ENCODE peak calls at places on chromosomes 11 and 22, in six cellular contexts. One of them, this sample, is unnamed. For H3K36me3, the result is how much of the 10 kb centered on the place peaks cover.

GRCh38 chr22:41876275-41876674 is 38.6 kb downstream of the SHISA8 start:
- DNase-seq in mesendoderm: no peak
- DNase-seq in tibial artery: no peak
- DNase-seq in cardiac muscle cell: no peak
- DNase-seq in naive thymus-derived CD4-positive, alpha-beta T cell: no peak
- DNase-seq in CD4-positive, CD25-positive, alpha-beta regulatory T cell: no peak
- DNase-seq in this sample: no peak

GRCh38 chr11:19959697-19960096 is 200.6 kb downstream of the DBX1 start:
- DNase-seq in mesendoderm: no peak
- DNase-seq in tibial artery: no peak
- DNase-seq in cardiac muscle cell: no peak
- DNase-seq in naive thymus-derived CD4-positive, alpha-beta T cell: no peak
- DNase-seq in CD4-positive, CD25-positive, alpha-beta regulatory T cell: no peak
- DNase-seq in this sample: no peak

GRCh38 chr11:35038211-35038930 is 100.6 kb upstream of the CD44 start:
- DNase-seq in mesendoderm: no peak
- DNase-seq in tibial artery: no peak
- DNase-seq in cardiac muscle cell: no peak
- DNase-seq in naive thymus-derived CD4-positive, alpha-beta T cell: no peak
- DNase-seq in CD4-positive, CD25-positive, alpha-beta regulatory T cell: no peak
- DNase-seq in this sample: no peak

GRCh38 chr11:1297011-1297575 is 12.3 kb downstream of the TOLLIP start:
- DNase-seq in mesendoderm: no peak
- DNase-seq in tibial artery: no peak
- DNase-seq in cardiac muscle cell: no peak
- DNase-seq in naive thymus-derived CD4-positive, alpha-beta T cell: no peak
- DNase-seq in CD4-positive, CD25-positive, alpha-beta regulatory T cell: no peak
- DNase-seq in this sample: peak

GRCh38 chr11:33620423-33621120 is 80.1 kb downstream of the C11orf91 start:
- DNase-seq in mesendoderm: no peak
- DNase-seq in tibial artery: no peak
- DNase-seq in cardiac muscle cell: no peak
- DNase-seq in naive thymus-derived CD4-positive, alpha-beta T cell: no peak
- DNase-seq in CD4-positive, CD25-positive, alpha-beta regulatory T cell: no peak
- DNase-seq in this sample: no peak

GRCh38 chr22:30185129-30185528 is 61.4 kb downstream of the LIF start:
- DNase-seq in mesendoderm: no peak
- DNase-seq in tibial artery: no peak
- DNase-seq in cardiac muscle cell: no peak
- DNase-seq in naive thymus-derived CD4-positive, alpha-beta T cell: no peak
- DNase-seq in CD4-positive, CD25-positive, alpha-beta regulatory T cell: peak
- DNase-seq in this sample: no peak

GRCh38 chr11:92750794-92751193 is 218.7 kb upstream of the MTNR1B start:
- DNase-seq in mesendoderm: no peak
- DNase-seq in tibial artery: no peak
- DNase-seq in cardiac muscle cell: no peak
- DNase-seq in naive thymus-derived CD4-positive, alpha-beta T cell: no peak
- DNase-seq in CD4-positive, CD25-positive, alpha-beta regulatory T cell: no peak
- DNase-seq in this sample: no peak

GRCh38 chr11:69333906-69334305 is 40.0 kb downstream of the MYEOV start:
- DNase-seq in mesendoderm: no peak
- DNase-seq in tibial artery: no peak
- DNase-seq in cardiac muscle cell: no peak
- DNase-seq in naive thymus-derived CD4-positive, alpha-beta T cell: no peak
- DNase-seq in CD4-positive, CD25-positive, alpha-beta regulatory T cell: no peak
- DNase-seq in this sample: no peak

GRCh38 chr11:17266781-17267180 is 9.8 kb upstream of the NUCB2 start:
- DNase-seq in mesendoderm: no peak
- DNase-seq in tibial artery: no peak
- DNase-seq in cardiac muscle cell: no peak
- DNase-seq in naive thymus-derived CD4-positive, alpha-beta T cell: no peak
- DNase-seq in CD4-positive, CD25-positive, alpha-beta regulatory T cell: no peak
- DNase-seq in this sample: no peak

GRCh38 chr11:38718049-38718448 is 2120.0 kb upstream of the RAG2 start:
- DNase-seq in mesendoderm: peak
- DNase-seq in tibial artery: no peak
- DNase-seq in cardiac muscle cell: peak
- DNase-seq in naive thymus-derived CD4-positive, alpha-beta T cell: no peak
- DNase-seq in CD4-positive, CD25-positive, alpha-beta regulatory T cell: no peak
- DNase-seq in this sample: no peak

GRCh38 chr11:103525069-103525468 is 415.8 kb downstream of the DYNC2H1 start:
- DNase-seq in mesendoderm: no peak
- DNase-seq in tibial artery: no peak
- DNase-seq in cardiac muscle cell: no peak
- DNase-seq in naive thymus-derived CD4-positive, alpha-beta T cell: no peak
- DNase-seq in CD4-positive, CD25-positive, alpha-beta regulatory T cell: no peak
- DNase-seq in this sample: no peak

GRCh38 chr11:87628161-87628560 is 547.1 kb downstream of the RAB38 start:
- DNase-seq in mesendoderm: peak
- DNase-seq in tibial artery: no peak
- DNase-seq in cardiac muscle cell: no peak
- DNase-seq in naive thymus-derived CD4-positive, alpha-beta T cell: no peak
- DNase-seq in CD4-positive, CD25-positive, alpha-beta regulatory T cell: no peak
- DNase-seq in this sample: no peak

GRCh38 chr11:102810943-102811528 is 13.1 kb upstream of the MMP1 start:
- DNase-seq in mesendoderm: peak
- DNase-seq in tibial artery: no peak
- DNase-seq in cardiac muscle cell: peak
- DNase-seq in naive thymus-derived CD4-positive, alpha-beta T cell: no peak
- DNase-seq in CD4-positive, CD25-positive, alpha-beta regulatory T cell: no peak
- DNase-seq in this sample: no peak

GRCh38 chr11:11988099-11988651 is 20.3 kb downstream of the DKK3 start:
- DNase-seq in mesendoderm: no peak
- DNase-seq in tibial artery: no peak
- DNase-seq in cardiac muscle cell: no peak
- DNase-seq in naive thymus-derived CD4-positive, alpha-beta T cell: no peak
- DNase-seq in CD4-positive, CD25-positive, alpha-beta regulatory T cell: no peak
- DNase-seq in this sample: no peak

GRCh38 chr22:25067851-25068421 is 115.4 kb downstream of the KIAA1671 start:
- DNase-seq in mesendoderm: no peak
- DNase-seq in tibial artery: peak
- DNase-seq in cardiac muscle cell: no peak
- DNase-seq in naive thymus-derived CD4-positive, alpha-beta T cell: peak
- DNase-seq in CD4-positive, CD25-positive, alpha-beta regulatory T cell: peak
- DNase-seq in this sample: peak

GRCh38 chr11:66719111-66719872 is 9.7 kb downstream of the SPTBN2 start:
- DNase-seq in mesendoderm: no peak
- DNase-seq in tibial artery: no peak
- DNase-seq in cardiac muscle cell: no peak
- DNase-seq in naive thymus-derived CD4-positive, alpha-beta T cell: no peak
- DNase-seq in CD4-positive, CD25-positive, alpha-beta regulatory T cell: no peak
- DNase-seq in this sample: no peak

GRCh38 chr11:132103006-132103405 is 732.6 kb downstream of the NTM start:
- DNase-seq in mesendoderm: no peak
- DNase-seq in tibial artery: no peak
- DNase-seq in cardiac muscle cell: no peak
- DNase-seq in naive thymus-derived CD4-positive, alpha-beta T cell: no peak
- DNase-seq in CD4-positive, CD25-positive, alpha-beta regulatory T cell: no peak
- DNase-seq in this sample: no peak

GRCh38 chr11:68998390-68998911 is 14.6 kb downstream of the MRGPRF start:
- DNase-seq in mesendoderm: no peak
- DNase-seq in tibial artery: no peak
- DNase-seq in cardiac muscle cell: peak
- DNase-seq in naive thymus-derived CD4-positive, alpha-beta T cell: no peak
- DNase-seq in CD4-positive, CD25-positive, alpha-beta regulatory T cell: no peak
- DNase-seq in this sample: peak

GRCh38 chr22:21726650-21727049 is 8.9 kb downstream of the YPEL1 start:
- DNase-seq in mesendoderm: peak
- DNase-seq in tibial artery: no peak
- DNase-seq in cardiac muscle cell: peak
- DNase-seq in naive thymus-derived CD4-positive, alpha-beta T cell: no peak
- DNase-seq in CD4-positive, CD25-positive, alpha-beta regulatory T cell: peak
- DNase-seq in this sample: no peak

GRCh38 chr11:120121914-120122473 is 15.9 kb downstream of the TRIM29 start:
- DNase-seq in mesendoderm: peak
- DNase-seq in tibial artery: no peak
- DNase-seq in cardiac muscle cell: no peak
- DNase-seq in naive thymus-derived CD4-positive, alpha-beta T cell: no peak
- DNase-seq in CD4-positive, CD25-positive, alpha-beta regulatory T cell: no peak
- DNase-seq in this sample: peak

GRCh38 chr11:10659339-10660216 is 34.0 kb downstream of the IRAG1 start:
- DNase-seq in mesendoderm: peak
- DNase-seq in tibial artery: peak
- DNase-seq in cardiac muscle cell: no peak
- DNase-seq in naive thymus-derived CD4-positive, alpha-beta T cell: no peak
- DNase-seq in CD4-positive, CD25-positive, alpha-beta regulatory T cell: no peak
- DNase-seq in this sample: no peak

GRCh38 chr11:71507102-71507501 is 20.0 kb upstream of the KRTAP5-7 start:
- DNase-seq in mesendoderm: no peak
- DNase-seq in tibial artery: no peak
- DNase-seq in cardiac muscle cell: no peak
- DNase-seq in naive thymus-derived CD4-positive, alpha-beta T cell: no peak
- DNase-seq in CD4-positive, CD25-positive, alpha-beta regulatory T cell: no peak
- DNase-seq in this sample: no peak

GRCh38 chr22:38429460-38430128 is 25.4 kb downstream of the KCNJ4 start:
- DNase-seq in mesendoderm: no peak
- DNase-seq in tibial artery: no peak
- DNase-seq in cardiac muscle cell: no peak
- DNase-seq in naive thymus-derived CD4-positive, alpha-beta T cell: no peak
- DNase-seq in CD4-positive, CD25-positive, alpha-beta regulatory T cell: no peak
- DNase-seq in this sample: no peak

GRCh38 chr11:124752471-124753100 is 531 bp upstream of the VSIG2 start:
- DNase-seq in mesendoderm: no peak
- DNase-seq in tibial artery: no peak
- DNase-seq in cardiac muscle cell: no peak
- DNase-seq in naive thymus-derived CD4-positive, alpha-beta T cell: no peak
- DNase-seq in CD4-positive, CD25-positive, alpha-beta regulatory T cell: no peak
- DNase-seq in this sample: no peak
- H3K4me3 ChIP-seq in mesendoderm: no peak
- H3K4me3 ChIP-seq in tibial artery: no peak
- H3K4me3 ChIP-seq in cardiac muscle cell: no peak
- H3K4me3 ChIP-seq in naive thymus-derived CD4-positive, alpha-beta T cell: no peak
- H3K4me3 ChIP-seq in CD4-positive, CD25-positive, alpha-beta regulatory T cell: no peak
- H3K4me3 ChIP-seq in this sample: peak

GRCh38 chr11:112096194-112096593 is 9.5 kb downstream of the SDHD start:
- DNase-seq in mesendoderm: no peak
- DNase-seq in tibial artery: no peak
- DNase-seq in cardiac muscle cell: no peak
- DNase-seq in naive thymus-derived CD4-positive, alpha-beta T cell: no peak
- DNase-seq in CD4-positive, CD25-positive, alpha-beta regulatory T cell: no peak
- DNase-seq in this sample: no peak
- H3K36me3 ChIP-seq in mesendoderm: under half
- H3K36me3 ChIP-seq in tibial artery: under half
- H3K36me3 ChIP-seq in cardiac muscle cell: under half
- H3K36me3 ChIP-seq in naive thymus-derived CD4-positive, alpha-beta T cell: under half
- H3K36me3 ChIP-seq in CD4-positive, CD25-positive, alpha-beta regulatory T cell: half or more
- H3K36me3 ChIP-seq in this sample: half or more

DNA sequence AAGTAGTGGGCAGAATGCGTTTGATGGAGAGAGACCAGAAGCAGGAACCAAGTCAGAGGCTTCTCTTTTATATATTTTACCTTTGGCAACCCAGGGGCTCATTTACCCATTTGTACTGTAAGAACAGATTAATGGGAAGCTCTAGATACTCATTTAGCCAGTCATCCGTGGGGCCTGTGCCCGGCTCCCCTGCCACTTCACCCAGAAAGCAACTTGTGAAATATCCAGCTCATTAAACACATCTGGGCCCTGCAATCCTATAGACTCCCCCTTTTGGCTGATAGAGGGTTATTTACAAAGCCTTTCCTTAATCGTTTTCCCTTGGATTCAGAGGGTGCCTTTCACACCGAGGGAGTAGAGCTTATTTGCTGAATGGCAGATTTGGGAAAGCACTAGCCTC is 118.7 kb upstream of the SORL1-AS1 start:
- DNase-seq in mesendoderm: no peak
- DNase-seq in tibial artery: no peak
- DNase-seq in cardiac muscle cell: no peak
- DNase-seq in naive thymus-derived CD4-positive, alpha-beta T cell: no peak
- DNase-seq in CD4-positive, CD25-positive, alpha-beta regulatory T cell: no peak
- DNase-seq in this sample: no peak
- H3K27ac ChIP-seq in mesendoderm: no peak
- H3K27ac ChIP-seq in tibial artery: no peak
- H3K27ac ChIP-seq in cardiac muscle cell: no peak
- H3K27ac ChIP-seq in naive thymus-derived CD4-positive, alpha-beta T cell: no peak
- H3K27ac ChIP-seq in CD4-positive, CD25-positive, alpha-beta regulatory T cell: no peak
- H3K27ac ChIP-seq in this sample: no peak

GRCh38 chr11:64606796-64607380 is 15.9 kb downstream of the SLC22A12 start:
- DNase-seq in mesendoderm: no peak
- DNase-seq in tibial artery: no peak
- DNase-seq in cardiac muscle cell: no peak
- DNase-seq in naive thymus-derived CD4-positive, alpha-beta T cell: no peak
- DNase-seq in CD4-positive, CD25-positive, alpha-beta regulatory T cell: no peak
- DNase-seq in this sample: peak

GRCh38 chr11:64609436-64610047 is 18.5 kb downstream of the SLC22A12 start:
- DNase-seq in mesendoderm: peak
- DNase-seq in tibial artery: no peak
- DNase-seq in cardiac muscle cell: no peak
- DNase-seq in naive thymus-derived CD4-positive, alpha-beta T cell: no peak
- DNase-seq in CD4-positive, CD25-positive, alpha-beta regulatory T cell: no peak
- DNase-seq in this sample: no peak

GRCh38 chr11:64608636-64609035 is 17.6 kb downstream of the SLC22A12 start:
- DNase-seq in mesendoderm: peak
- DNase-seq in tibial artery: no peak
- DNase-seq in cardiac muscle cell: no peak
- DNase-seq in naive thymus-derived CD4-positive, alpha-beta T cell: no peak
- DNase-seq in CD4-positive, CD25-positive, alpha-beta regulatory T cell: no peak
- DNase-seq in this sample: no peak

GRCh38 chr11:64607381-64608259 is 16.6 kb downstream of the SLC22A12 start:
- DNase-seq in mesendoderm: no peak
- DNase-seq in tibial artery: no peak
- DNase-seq in cardiac muscle cell: no peak
- DNase-seq in naive thymus-derived CD4-positive, alpha-beta T cell: no peak
- DNase-seq in CD4-positive, CD25-positive, alpha-beta regulatory T cell: no peak
- DNase-seq in this sample: peak

GRCh38 chr11:64608260-64608538 is 17.2 kb downstream of the SLC22A12 start:
- DNase-seq in mesendoderm: no peak
- DNase-seq in tibial artery: no peak
- DNase-seq in cardiac muscle cell: no peak
- DNase-seq in naive thymus-derived CD4-positive, alpha-beta T cell: no peak
- DNase-seq in CD4-positive, CD25-positive, alpha-beta regulatory T cell: no peak
- DNase-seq in this sample: no peak
- H3K4me3 ChIP-seq in mesendoderm: no peak
- H3K4me3 ChIP-seq in tibial artery: no peak
- H3K4me3 ChIP-seq in cardiac muscle cell: no peak
- H3K4me3 ChIP-seq in naive thymus-derived CD4-positive, alpha-beta T cell: no peak
- H3K4me3 ChIP-seq in CD4-positive, CD25-positive, alpha-beta regulatory T cell: no peak
- H3K4me3 ChIP-seq in this sample: no peak

GRCh38 chr11:57407941-57408475 is 17.6 kb upstream of the PRG2 start:
- DNase-seq in mesendoderm: no peak
- DNase-seq in tibial artery: no peak
- DNase-seq in cardiac muscle cell: no peak
- DNase-seq in naive thymus-derived CD4-positive, alpha-beta T cell: no peak
- DNase-seq in CD4-positive, CD25-positive, alpha-beta regulatory T cell: no peak
- DNase-seq in this sample: no peak

GRCh38 chr11:57406337-57406904 is 16.0 kb upstream of the PRG2 start:
- DNase-seq in mesendoderm: no peak
- DNase-seq in tibial artery: peak
- DNase-seq in cardiac muscle cell: no peak
- DNase-seq in naive thymus-derived CD4-positive, alpha-beta T cell: no peak
- DNase-seq in CD4-positive, CD25-positive, alpha-beta regulatory T cell: no peak
- DNase-seq in this sample: no peak

GRCh38 chr11:57407521-57407920 is 17.1 kb upstream of the PRG2 start:
- DNase-seq in mesendoderm: no peak
- DNase-seq in tibial artery: no peak
- DNase-seq in cardiac muscle cell: no peak
- DNase-seq in naive thymus-derived CD4-positive, alpha-beta T cell: no peak
- DNase-seq in CD4-positive, CD25-positive, alpha-beta regulatory T cell: no peak
- DNase-seq in this sample: no peak

GRCh38 chr11:57405271-57405890 is 14.9 kb upstream of the PRG2 start:
- DNase-seq in mesendoderm: no peak
- DNase-seq in tibial artery: no peak
- DNase-seq in cardiac muscle cell: no peak
- DNase-seq in naive thymus-derived CD4-positive, alpha-beta T cell: no peak
- DNase-seq in CD4-positive, CD25-positive, alpha-beta regulatory T cell: no peak
- DNase-seq in this sample: no peak

GRCh38 chr11:57407010-57407409 is 16.6 kb upstream of the PRG2 start:
- DNase-seq in mesendoderm: no peak
- DNase-seq in tibial artery: no peak
- DNase-seq in cardiac muscle cell: no peak
- DNase-seq in naive thymus-derived CD4-positive, alpha-beta T cell: no peak
- DNase-seq in CD4-positive, CD25-positive, alpha-beta regulatory T cell: no peak
- DNase-seq in this sample: no peak
- H3K36me3 ChIP-seq in mesendoderm: under half
- H3K36me3 ChIP-seq in tibial artery: under half
- H3K36me3 ChIP-seq in cardiac muscle cell: under half
- H3K36me3 ChIP-seq in naive thymus-derived CD4-positive, alpha-beta T cell: under half
- H3K36me3 ChIP-seq in CD4-positive, CD25-positive, alpha-beta regulatory T cell: half or more
- H3K36me3 ChIP-seq in this sample: half or more

This sample was measured in left lung.